ENCODE peak calls at places on chromosomes 7 and 10, in seven cellular contexts. J is mesenchymal stem cell, K is IMR-90, V is neuronal stem cell, N is H9, U is trophoblast cell, F is H1. W is an unnamed sample.

GRCh38 chr7:76272142-76272541 is 30.3 kb upstream of the HSPB1 start:
- DNase-seq in J (no peak), K (no peak), V (no peak), N (no peak), U (no peak), F (no peak), W (no peak)

GRCh38 chr7:1024331-1024761 is 20.0 kb upstream of the GPR146 start:
- DNase-seq in J (no peak), K (no peak), V (no peak), N (no peak), U (no peak), F (no peak), W (no peak)

GRCh38 chr10:30463944-30464451 is 30.0 kb downstream of the MAP3K8 start:
- DNase-seq in J (no peak), K (peak), V (no peak), N (no peak), U (peak), F (no peak), W (peak)

GRCh38 chr10:88515235-88515634 is 67.9 kb downstream of the RNLS start:
- DNase-seq in J (no peak), K (peak), V (no peak), N (no peak), U (peak), F (no peak), W (no peak)

GRCh38 chr10:68202965-68203358 is 29.0 kb downstream of the ATOH7 start:
- DNase-seq in J (peak), K (peak), V (no peak), N (no peak), U (no peak), F (no peak), W (no peak)

GRCh38 chr10:131050162-131050766 is 261.3 kb downstream of the TCERG1L start:
- DNase-seq in J (no peak), K (no peak), V (no peak), N (no peak), U (peak), F (no peak), W (peak)

GRCh38 chr10:70905071-70906021 is 17.0 kb upstream of the PCBD1 start:
- DNase-seq in J (no peak), K (no peak), V (no peak), N (no peak), U (no peak), F (no peak), W (no peak)

GRCh38 chr10:100020161-100020882 is 10.6 kb upstream of the DNMBP start:
- DNase-seq in J (no peak), K (no peak), V (no peak), N (no peak), U (no peak), F (no peak), W (no peak)

GRCh38 chr10:28302012-28302667 is 724 bp downstream of the MPP7 start:
- DNase-seq in J (peak), K (no peak), V (no peak), N (no peak), U (no peak), F (no peak), W (peak)

GRCh38 chr7:41817386-41817785 is 114.5 kb upstream of the INHBA start:
- DNase-seq in J (peak), K (peak), V (no peak), N (no peak), U (no peak), F (no peak), W (no peak)

GRCh38 chr7:148669907-148670306 is 28.8 kb upstream of the CUL1 start:
- DNase-seq in J (peak), K (peak), V (no peak), N (no peak), U (no peak), F (no peak), W (no peak)

GRCh38 chr7:142598297-142598696 is 151.0 kb upstream of the PRSS1 start:
- DNase-seq in J (no peak), K (no peak), V (no peak), N (no peak), U (no peak), F (no peak), W (no peak)

DNA sequence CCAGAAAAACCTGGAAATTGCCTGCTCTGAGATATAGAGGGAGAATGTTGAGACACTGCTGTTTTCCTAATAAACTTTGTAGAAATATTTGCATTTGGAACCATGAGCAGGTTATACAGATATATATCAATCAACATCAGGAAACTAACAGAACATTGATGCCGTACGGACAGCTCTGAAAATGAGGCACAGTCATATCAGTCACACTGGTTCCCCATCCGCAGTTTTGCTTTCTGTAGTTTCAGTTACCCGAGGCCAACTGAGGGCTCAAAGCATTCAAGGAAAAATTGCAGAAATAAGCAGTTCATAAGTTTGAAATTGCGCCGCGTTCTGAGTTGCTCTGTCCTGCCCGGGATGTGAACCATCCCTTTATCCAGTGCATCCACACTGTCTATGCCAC is 137.9 kb downstream of the KLF6 start:
- DNase-seq in J (no peak), K (no peak), V (no peak), N (no peak), U (no peak), F (no peak), W (no peak)
- H3K18ac ChIP-seq in J (no peak), K (no peak), V (no peak), N (no peak), U (no peak), F (no peak), W (no peak)

GRCh38 chr10:132712291-132712690 is 73.7 kb downstream of the NKX6-2 start:
- DNase-seq in J (no peak), K (no peak), V (no peak), N (no peak), U (no peak), F (no peak), W (no peak)

GRCh38 chr10:132714096-132714721 is 71.7 kb downstream of the NKX6-2 start:
- DNase-seq in J (no peak), K (no peak), V (peak), N (peak), U (no peak), F (peak), W (peak)

GRCh38 chr10:132714906-132715790 is 70.8 kb downstream of the NKX6-2 start:
- DNase-seq in J (no peak), K (no peak), V (no peak), N (no peak), U (no peak), F (no peak), W (no peak)

GRCh38 chr10:132712698-132713232 is 73.2 kb downstream of the NKX6-2 start:
- DNase-seq in J (no peak), K (no peak), V (no peak), N (no peak), U (no peak), F (no peak), W (no peak)

DNA sequence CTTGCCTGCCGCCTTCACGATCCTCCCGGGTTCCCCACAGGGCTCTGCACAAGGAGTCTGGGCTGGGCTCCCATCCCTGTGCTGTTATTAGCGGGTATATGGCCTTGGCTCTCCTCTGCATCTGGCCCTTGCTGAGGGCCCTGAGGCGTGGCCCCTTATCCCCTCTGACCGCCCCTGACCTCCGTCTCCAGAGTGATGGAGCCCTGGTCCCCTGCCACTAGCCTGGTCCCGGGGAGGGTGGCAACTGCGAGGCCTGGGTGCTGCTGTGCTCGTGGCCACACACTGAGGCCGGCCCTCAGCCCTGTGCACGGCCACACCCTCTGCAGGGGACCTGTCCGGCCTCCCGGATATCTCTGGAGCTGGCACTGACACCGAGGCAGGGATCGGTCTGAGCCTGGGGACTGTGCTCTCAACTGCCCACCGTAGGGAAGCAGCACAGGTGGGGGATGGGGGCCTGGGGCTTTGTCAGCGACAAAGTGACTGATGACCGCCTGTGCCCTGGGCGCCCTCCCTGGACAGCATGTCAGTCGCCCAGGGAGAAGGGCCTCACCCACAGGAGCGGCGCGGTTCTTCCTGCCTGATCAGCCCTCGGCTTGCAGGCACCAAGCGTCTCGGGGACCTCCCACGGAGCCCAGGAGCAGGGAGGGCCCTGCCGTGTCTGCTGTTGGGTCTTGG is 72.4 kb downstream of the NKX6-2 start:
- DNase-seq in J (no peak), K (no peak), V (no peak), N (no peak), U (no peak), F (no peak), W (no peak)
- H3K18ac ChIP-seq in J (no peak), K (no peak), V (peak), N (no peak), U (no peak), F (peak), W (no peak)

GRCh38 chr7:27137603-27138410 is 5.7 kb downstream of the HOXA5 start:
- DNase-seq in J (peak), K (peak), V (no peak), N (no peak), U (no peak), F (no peak), W (no peak)
- H3K18ac ChIP-seq in J (no peak), K (peak), V (no peak), N (no peak), U (no peak), F (no peak), W (no peak)

DNA sequence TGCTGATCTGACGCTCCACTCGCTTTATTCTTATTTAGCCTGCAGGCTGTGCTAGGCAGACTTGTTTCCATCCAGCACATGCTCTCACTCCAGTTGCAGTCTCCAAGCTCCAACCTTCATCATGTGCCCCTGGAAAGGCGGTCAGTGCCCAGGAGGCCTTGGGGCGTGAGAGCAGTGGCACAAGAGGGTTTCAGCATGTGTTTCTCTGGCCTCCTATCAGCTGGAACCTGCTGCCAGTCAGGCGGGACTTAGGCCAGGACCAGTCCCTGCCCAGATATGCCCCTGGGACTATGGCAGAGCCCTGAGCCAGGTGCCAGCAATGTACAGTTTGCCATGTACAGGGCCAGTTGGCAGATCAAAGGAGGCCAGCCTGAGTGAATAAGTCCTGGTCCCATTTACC is 330.2 kb upstream of the FZD1 start:
- DNase-seq in J (no peak), K (no peak), V (no peak), N (no peak), U (no peak), F (no peak), W (no peak)
- H3K18ac ChIP-seq in J (no peak), K (no peak), V (no peak), N (no peak), U (no peak), F (no peak), W (no peak)

DNA sequence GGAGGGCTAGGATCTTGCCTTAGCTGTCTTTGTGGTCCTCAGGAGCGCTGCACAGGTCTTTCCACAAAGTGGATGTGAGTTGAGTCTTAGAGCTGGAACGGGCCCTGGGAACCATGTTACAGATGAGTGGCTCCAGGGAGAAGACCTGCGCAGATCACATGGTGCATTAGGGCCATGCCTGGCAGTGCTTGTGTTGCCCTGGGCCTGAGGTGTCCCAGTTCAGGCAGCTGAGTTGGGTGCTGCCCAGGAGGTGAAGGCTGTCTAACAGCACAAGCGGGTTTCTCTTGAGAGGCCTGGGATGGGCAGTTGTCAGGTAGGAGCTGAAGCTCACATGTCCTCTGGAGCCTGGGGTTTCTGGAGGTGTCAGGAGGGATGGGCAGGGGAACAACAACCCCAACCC is 33.7 kb upstream of the ANKRD2 start:
- DNase-seq in J (no peak), K (no peak), V (no peak), N (no peak), U (peak), F (no peak), W (no peak)
- H3K18ac ChIP-seq in J (peak), K (peak), V (peak), N (no peak), U (peak), F (no peak), W (no peak)